ENCODE peak calls at places on chromosomes 5 and 9, in six cellular contexts. B is pancreas; J is naive thymus-derived CD4-positive, alpha-beta T cell; Q is neural progenitor cell; Z is A549; Y is OCI-LY7. U is an unnamed sample. For H3K4me1, the result is how much of the 10 kb centered on the place peaks cover.

GRCh38 chr5:129639331-129639730 is 108.6 kb upstream of the MINAR2 start:
- DNase-seq in Y (no peak), B (no peak), Q (no peak), Z (no peak), J (no peak), U (no peak)

GRCh38 chr5:55308254-55308836 is 556 bp downstream of the MTREX start:
- DNase-seq in J (no peak), Z (peak), Y (peak), Q (no peak), B (no peak), U (no peak)

GRCh38 chr5:69024241-69024651 is 69.6 kb upstream of the SLC30A5 start:
- DNase-seq in Z (peak), Y (peak), Q (peak), B (no peak), J (no peak), U (peak)

GRCh38 chr5:74380193-74380592 is 260.3 kb downstream of the ENC1 start:
- DNase-seq in Y (no peak), B (no peak), Z (no peak), Q (no peak), J (no peak), U (no peak)

GRCh38 chr9:137266589-137267453 is 10.7 kb upstream of the TOR4A start:
- DNase-seq in Z (no peak), J (no peak), B (no peak), Q (no peak), Y (no peak), U (no peak)

GRCh38 chr5:173909205-173909604 is 21.1 kb downstream of the CPEB4 start:
- DNase-seq in Q (no peak), Y (peak), B (no peak), J (no peak), Z (no peak), U (no peak)

GRCh38 chr9:79325501-79325900 is 246.3 kb upstream of the TLE4 start:
- DNase-seq in B (no peak), Y (no peak), J (no peak), Z (no peak), Q (no peak), U (no peak)

GRCh38 chr9:79939819-79940218 is 368.1 kb downstream of the TLE4 start:
- DNase-seq in Y (no peak), J (no peak), Z (peak), Q (no peak), B (no peak), U (no peak)

GRCh38 chr5:133792025-133792424 is 176.4 kb downstream of the C5orf15 start:
- DNase-seq in Y (no peak), J (no peak), Q (no peak), B (no peak), Z (no peak), U (no peak)

GRCh38 chr9:86795047-86795437 is 152.3 kb downstream of the GAS1 start:
- DNase-seq in Q (peak), Y (no peak), Z (no peak), B (no peak), J (no peak), U (no peak)

GRCh38 chr5:129361441-129362025 is 98.6 kb upstream of the ADAMTS19 start:
- DNase-seq in Z (no peak), J (no peak), Y (peak), Q (peak), B (no peak), U (no peak)

GRCh38 chr5:75481024-75481423 is 30.4 kb downstream of the CERT1 start:
- DNase-seq in J (no peak), Y (no peak), B (no peak), Z (no peak), Q (no peak), U (no peak)

GRCh38 chr9:89660286-89660685 is 55.5 kb downstream of the GADD45G start:
- DNase-seq in Z (no peak), J (no peak), Y (no peak), B (no peak), Q (no peak), U (no peak)

GRCh38 chr5:126477281-126477680 is 54.1 kb downstream of the GRAMD2B start:
- DNase-seq in Y (no peak), Q (no peak), Z (no peak), J (no peak), B (no peak), U (no peak)

GRCh38 chr5:140010798-140011197 is 32.3 kb downstream of the NRG2 start:
- DNase-seq in B (no peak), Y (no peak), Z (no peak), Q (no peak), J (no peak), U (no peak)

GRCh38 chr5:140013536-140013935 is 29.6 kb downstream of the NRG2 start:
- DNase-seq in Q (no peak), Z (no peak), Y (no peak), J (no peak), B (no peak), U (no peak)

GRCh38 chr5:140014751-140015150 is 28.3 kb downstream of the NRG2 start:
- DNase-seq in Y (no peak), J (no peak), Q (no peak), B (no peak), Z (no peak), U (no peak)

GRCh38 chr5:140012443-140012842 is 30.7 kb downstream of the NRG2 start:
- DNase-seq in Q (no peak), Z (no peak), B (no peak), Y (no peak), J (no peak), U (no peak)

GRCh38 chr5:140011297-140011802 is 31.7 kb downstream of the NRG2 start:
- DNase-seq in Y (no peak), Z (no peak), Q (no peak), J (no peak), B (peak), U (no peak)
- H3K4me1 ChIP-seq in Y (under half), Z (under half), Q (under half), J (under half), B (under half), U (under half)

GRCh38 chr9:4864698-4865097 is 72.0 kb downstream of the RCL1 start:
- DNase-seq in B (no peak), Z (no peak), J (no peak), Y (no peak), Q (no peak), U (no peak)

GRCh38 chr9:4861736-4862451 is 69.2 kb downstream of the RCL1 start:
- DNase-seq in B (no peak), Q (no peak), Z (no peak), J (no peak), Y (no peak), U (no peak)

GRCh38 chr9:4861145-4861544 is 68.4 kb downstream of the RCL1 start:
- DNase-seq in Q (no peak), Z (no peak), B (no peak), Y (no peak), J (no peak), U (no peak)

GRCh38 chr9:4864234-4864661 is 71.5 kb downstream of the RCL1 start:
- DNase-seq in Y (no peak), Q (no peak), J (no peak), Z (no peak), B (no peak), U (no peak)

GRCh38 chr9:4862506-4863250 is 69.9 kb downstream of the RCL1 start:
- DNase-seq in Y (no peak), Z (no peak), Q (no peak), B (no peak), J (no peak), U (no peak)
- H3K27ac ChIP-seq in Y (no peak), Z (no peak), Q (no peak), B (no peak), J (no peak), U (no peak)

GRCh38 chr5:157858527-157859226 is at the start of gene CLINT1:
- DNase-seq in Q (peak), Y (peak), B (peak), J (peak), Z (peak), U (peak)
- H3K4me1 ChIP-seq in Q (under half), Y (half or more), B (under half), J (under half), Z (under half), U (under half)

GRCh38 chr9:37836386-37836785 is 35.8 kb downstream of the DCAF10 start:
- DNase-seq in Y (no peak), B (no peak), Q (peak), Z (no peak), J (no peak), U (no peak)

GRCh38 chr9:37835821-37836220 is 35.2 kb downstream of the DCAF10 start:
- DNase-seq in Y (no peak), B (no peak), J (no peak), Q (no peak), Z (no peak), U (no peak)

GRCh38 chr9:37839491-37840461 is 39.2 kb downstream of the DCAF10 start:
- DNase-seq in Q (no peak), B (no peak), Z (no peak), J (no peak), Y (no peak), U (no peak)

GRCh38 chr9:37840560-37841194 is 40.1 kb downstream of the DCAF10 start:
- DNase-seq in B (no peak), Q (no peak), Y (no peak), J (no peak), Z (no peak), U (no peak)
- H3K27ac ChIP-seq in B (no peak), Q (no peak), Y (no peak), J (no peak), Z (no peak), U (no peak)

GRCh38 chr9:114179516-114179915 is 24.2 kb downstream of the COL27A1 start:
- DNase-seq in Z (no peak), Y (no peak), Q (no peak), B (no peak), J (no peak), U (no peak)

GRCh38 chr9:114178076-114178475 is 22.7 kb downstream of the COL27A1 start:
- DNase-seq in Q (no peak), Y (no peak), J (no peak), Z (no peak), B (no peak), U (no peak)

GRCh38 chr9:114176601-114177295 is 21.4 kb downstream of the COL27A1 start:
- DNase-seq in B (no peak), Q (peak), Z (no peak), J (no peak), Y (no peak), U (no peak)

GRCh38 chr9:114178756-114179450 is 23.6 kb downstream of the COL27A1 start:
- DNase-seq in B (peak), J (no peak), Z (no peak), Q (no peak), Y (no peak), U (no peak)

DNA sequence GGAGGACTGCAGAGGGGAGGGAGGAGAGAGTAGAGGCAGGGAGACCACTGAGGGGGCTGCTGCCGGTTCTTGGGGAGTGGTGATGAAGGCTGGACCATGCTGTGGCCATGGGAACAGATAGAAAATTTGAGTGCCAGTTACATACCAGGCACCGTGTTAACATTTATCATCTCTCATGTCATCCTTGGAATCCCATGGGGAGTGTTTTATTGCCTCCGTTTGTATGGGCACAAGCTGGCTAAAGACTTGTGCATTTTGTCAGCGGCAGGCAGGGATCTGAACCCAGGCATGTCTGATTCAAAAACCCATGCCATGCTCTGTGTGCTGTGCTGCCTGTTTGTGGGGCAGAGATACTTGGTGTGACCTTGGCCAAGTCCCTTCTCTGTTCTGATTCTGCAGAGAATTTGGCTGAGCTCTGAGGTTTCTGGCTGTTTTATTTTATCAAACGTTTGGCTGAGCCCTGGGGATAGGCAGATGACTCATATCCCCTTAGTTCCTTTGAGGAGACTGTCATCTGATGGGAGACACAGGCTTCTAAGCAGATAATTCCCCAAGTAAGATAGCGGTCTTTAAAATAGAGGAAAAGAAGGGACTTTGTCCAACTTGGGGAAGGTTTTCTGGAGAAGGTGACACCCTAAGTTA is 22.2 kb downstream of the COL27A1 start:
- DNase-seq in Q (no peak), B (no peak), Y (no peak), Z (peak), J (no peak), U (no peak)
- H3K4me1 ChIP-seq in Q (under half), B (under half), Y (under half), Z (under half), J (under half), U (under half)

GRCh38 chr9:113807173-113808061 is 68.7 kb upstream of the ZNF618 start:
- DNase-seq in Q (peak), J (peak), B (peak), Y (peak), Z (peak), U (no peak)

GRCh38 chr9:113803811-113804589 is 72.1 kb upstream of the ZNF618 start:
- DNase-seq in Q (no peak), B (no peak), Z (no peak), J (no peak), Y (no peak), U (no peak)

GRCh38 chr9:113808391-113809191 is 67.5 kb upstream of the ZNF618 start:
- DNase-seq in Q (no peak), J (no peak), Y (no peak), Z (no peak), B (no peak), U (no peak)

GRCh38 chr9:113805753-113806152 is 70.4 kb upstream of the ZNF618 start:
- DNase-seq in B (no peak), Z (no peak), Y (no peak), Q (no peak), J (no peak), U (no peak)

GRCh38 chr9:113809192-113809482 is 67.0 kb upstream of the ZNF618 start:
- DNase-seq in B (no peak), Q (no peak), Y (no peak), Z (no peak), J (no peak), U (no peak)
- H3K27ac ChIP-seq in B (no peak), Q (no peak), Y (no peak), Z (no peak), J (no peak), U (no peak)

GRCh38 chr5:150491876-150492275 is 16.1 kb upstream of the NDST1 start:
- DNase-seq in Y (no peak), B (no peak), Q (no peak), J (no peak), Z (no peak), U (no peak)
- H3K4me1 ChIP-seq in Y (half or more), B (under half), Q (half or more), J (under half), Z (half or more), U (half or more)